ENCODE peak calls at places on chromosomes 13 and 19, in ten cellular contexts. One of them, this sample, is unnamed.

GRCh38 chr13:102402292-102402691 is 444 bp upstream of the FGF14 start:
- DNase-seq in mammary epithelial cell: no peak
- DNase-seq in transverse colon: peak; percentile 12
- DNase-seq in lung: no peak
- DNase-seq in kidney: peak; percentile 64
- DNase-seq in A549: no peak
- DNase-seq in choroid plexus epithelial cell: peak; percentile 41
- DNase-seq in psoas muscle: peak; percentile 25
- DNase-seq in Caco-2: no peak
- DNase-seq in cardiac fibroblast: no peak
- DNase-seq in this sample: no peak

GRCh38 chr19:49422407-49423277 is 599 bp downstream of the PTH2 start:
- DNase-seq in mammary epithelial cell: peak; percentile 45
- DNase-seq in psoas muscle: peak; percentile 56
- DNase-seq in transverse colon: no peak
- DNase-seq in A549: peak; percentile 89
- DNase-seq in lung: no peak
- DNase-seq in kidney: no peak
- DNase-seq in choroid plexus epithelial cell: peak; percentile 20
- DNase-seq in Caco-2: no peak
- DNase-seq in cardiac fibroblast: peak; percentile 50
- DNase-seq in this sample: no peak

GRCh38 chr19:30317403-30317802 is 54.8 kb upstream of the ZNF536 start:
- DNase-seq in mammary epithelial cell: no peak
- DNase-seq in cardiac fibroblast: no peak
- DNase-seq in A549: no peak
- DNase-seq in psoas muscle: no peak
- DNase-seq in kidney: peak; percentile 59
- DNase-seq in Caco-2: no peak
- DNase-seq in choroid plexus epithelial cell: no peak
- DNase-seq in lung: no peak
- DNase-seq in transverse colon: no peak
- DNase-seq in this sample: no peak

GRCh38 chr13:32548837-32549236 is 10.2 kb upstream of the N4BP2L2 start:
- DNase-seq in lung: no peak
- DNase-seq in kidney: no peak
- DNase-seq in psoas muscle: no peak
- DNase-seq in transverse colon: no peak
- DNase-seq in A549: no peak
- DNase-seq in choroid plexus epithelial cell: peak; percentile 77
- DNase-seq in mammary epithelial cell: no peak
- DNase-seq in cardiac fibroblast: peak; percentile 59
- DNase-seq in Caco-2: no peak
- DNase-seq in this sample: no peak

GRCh38 chr13:29978211-29978610 is 127.8 kb upstream of the UBL3 start:
- DNase-seq in Caco-2: no peak
- DNase-seq in kidney: no peak
- DNase-seq in cardiac fibroblast: peak; percentile 23
- DNase-seq in lung: no peak
- DNase-seq in choroid plexus epithelial cell: no peak
- DNase-seq in A549: no peak
- DNase-seq in mammary epithelial cell: peak; percentile 52
- DNase-seq in transverse colon: no peak
- DNase-seq in psoas muscle: no peak
- DNase-seq in this sample: no peak

GRCh38 chr19:49820125-49820524 is 2.0 kb downstream of the MED25 start:
- DNase-seq in A549: no peak
- DNase-seq in cardiac fibroblast: no peak
- DNase-seq in Caco-2: no peak
- DNase-seq in choroid plexus epithelial cell: no peak
- DNase-seq in psoas muscle: no peak
- DNase-seq in lung: no peak
- DNase-seq in transverse colon: no peak
- DNase-seq in mammary epithelial cell: no peak
- DNase-seq in kidney: no peak
- DNase-seq in this sample: no peak

GRCh38 chr13:21696865-21697448 is 26.1 kb downstream of the FGF9 start:
- DNase-seq in mammary epithelial cell: no peak
- DNase-seq in psoas muscle: no peak
- DNase-seq in A549: no peak
- DNase-seq in Caco-2: no peak
- DNase-seq in kidney: no peak
- DNase-seq in cardiac fibroblast: no peak
- DNase-seq in choroid plexus epithelial cell: no peak
- DNase-seq in transverse colon: no peak
- DNase-seq in lung: no peak
- DNase-seq in this sample: no peak

GRCh38 chr13:113577881-113578435 is 6.6 kb upstream of the TFDP1 start:
- DNase-seq in kidney: no peak
- DNase-seq in choroid plexus epithelial cell: no peak
- DNase-seq in A549: no peak
- DNase-seq in lung: no peak
- DNase-seq in transverse colon: no peak
- DNase-seq in mammary epithelial cell: no peak
- DNase-seq in cardiac fibroblast: no peak
- DNase-seq in Caco-2: peak; percentile 6
- DNase-seq in psoas muscle: no peak
- DNase-seq in this sample: no peak

GRCh38 chr13:25847145-25847544 is 204.7 kb downstream of the SHISA2 start:
- DNase-seq in choroid plexus epithelial cell: no peak
- DNase-seq in transverse colon: no peak
- DNase-seq in mammary epithelial cell: no peak
- DNase-seq in kidney: no peak
- DNase-seq in A549: no peak
- DNase-seq in cardiac fibroblast: no peak
- DNase-seq in lung: no peak
- DNase-seq in psoas muscle: no peak
- DNase-seq in Caco-2: no peak
- DNase-seq in this sample: no peak

GRCh38 chr13:113786262-113786841 is 27.3 kb downstream of the TMEM255B start:
- DNase-seq in A549: no peak
- DNase-seq in lung: no peak
- DNase-seq in cardiac fibroblast: peak; percentile 73
- DNase-seq in kidney: no peak
- DNase-seq in choroid plexus epithelial cell: peak; percentile 29
- DNase-seq in Caco-2: no peak
- DNase-seq in transverse colon: no peak
- DNase-seq in psoas muscle: no peak
- DNase-seq in mammary epithelial cell: no peak
- DNase-seq in this sample: no peak

GRCh38 chr13:110390572-110390971 is 83.5 kb downstream of the COL4A2 start:
- DNase-seq in cardiac fibroblast: peak; percentile 97
- DNase-seq in choroid plexus epithelial cell: peak; percentile 90
- DNase-seq in mammary epithelial cell: peak; percentile 35
- DNase-seq in lung: no peak
- DNase-seq in kidney: no peak
- DNase-seq in transverse colon: no peak
- DNase-seq in A549: no peak
- DNase-seq in Caco-2: no peak
- DNase-seq in psoas muscle: no peak
- DNase-seq in this sample: no peak

GRCh38 chr13:30340367-30341184 is 33.2 kb upstream of the KATNAL1 start:
- DNase-seq in kidney: peak; percentile 93
- DNase-seq in choroid plexus epithelial cell: peak; percentile 82
- DNase-seq in A549: no peak
- DNase-seq in cardiac fibroblast: peak; percentile 87
- DNase-seq in psoas muscle: peak; percentile 78
- DNase-seq in transverse colon: peak; percentile 45
- DNase-seq in mammary epithelial cell: peak; percentile 63
- DNase-seq in lung: peak; percentile 35
- DNase-seq in Caco-2: no peak
- DNase-seq in this sample: no peak

GRCh38 chr19:54653181-54653809 is 9.5 kb upstream of the LILRB4 start:
- DNase-seq in transverse colon: no peak
- DNase-seq in A549: peak; percentile 52
- DNase-seq in mammary epithelial cell: no peak
- DNase-seq in cardiac fibroblast: peak; percentile 50
- DNase-seq in choroid plexus epithelial cell: peak; percentile 52
- DNase-seq in Caco-2: no peak
- DNase-seq in psoas muscle: no peak
- DNase-seq in kidney: no peak
- DNase-seq in lung: no peak
- DNase-seq in this sample: peak; percentile 22

GRCh38 chr19:35262101-35262761 is 6.5 kb upstream of the USF2 start:
- DNase-seq in cardiac fibroblast: no peak
- DNase-seq in psoas muscle: no peak
- DNase-seq in Caco-2: peak; percentile 33
- DNase-seq in lung: no peak
- DNase-seq in choroid plexus epithelial cell: no peak
- DNase-seq in transverse colon: peak; percentile 6
- DNase-seq in A549: no peak
- DNase-seq in kidney: peak; percentile 72
- DNase-seq in mammary epithelial cell: no peak
- DNase-seq in this sample: no peak

GRCh38 chr19:38263696-38264485 is 482 bp upstream of the SPINT2 start:
- DNase-seq in kidney: peak; percentile 96
- DNase-seq in transverse colon: peak; percentile 96
- DNase-seq in lung: peak; percentile 91
- DNase-seq in A549: peak; percentile 87
- DNase-seq in psoas muscle: no peak
- DNase-seq in choroid plexus epithelial cell: peak; percentile 44
- DNase-seq in Caco-2: peak; percentile 98
- DNase-seq in cardiac fibroblast: peak; percentile 49
- DNase-seq in mammary epithelial cell: peak; percentile 95
- DNase-seq in this sample: no peak

GRCh38 chr13:79796116-79796515 is 315.2 kb downstream of the NDFIP2 start:
- DNase-seq in choroid plexus epithelial cell: no peak
- DNase-seq in cardiac fibroblast: no peak
- DNase-seq in A549: no peak
- DNase-seq in lung: no peak
- DNase-seq in psoas muscle: no peak
- DNase-seq in mammary epithelial cell: no peak
- DNase-seq in transverse colon: no peak
- DNase-seq in Caco-2: no peak
- DNase-seq in kidney: no peak
- DNase-seq in this sample: no peak

GRCh38 chr19:35782589-35782988 is 7.2 kb downstream of the ARHGAP33 start:
- DNase-seq in mammary epithelial cell: no peak
- DNase-seq in Caco-2: no peak
- DNase-seq in choroid plexus epithelial cell: no peak
- DNase-seq in transverse colon: no peak
- DNase-seq in lung: no peak
- DNase-seq in psoas muscle: no peak
- DNase-seq in cardiac fibroblast: no peak
- DNase-seq in kidney: no peak
- DNase-seq in A549: no peak
- DNase-seq in this sample: no peak

GRCh38 chr13:26230703-26231102 is 8.6 kb upstream of the RNF6 start:
- DNase-seq in choroid plexus epithelial cell: no peak
- DNase-seq in cardiac fibroblast: no peak
- DNase-seq in psoas muscle: no peak
- DNase-seq in transverse colon: no peak
- DNase-seq in lung: no peak
- DNase-seq in A549: no peak
- DNase-seq in mammary epithelial cell: no peak
- DNase-seq in Caco-2: no peak
- DNase-seq in kidney: no peak
- DNase-seq in this sample: no peak

GRCh38 chr19:57106646-57107235 is 13.0 kb upstream of the USP29 start:
- DNase-seq in choroid plexus epithelial cell: no peak
- DNase-seq in cardiac fibroblast: no peak
- DNase-seq in A549: no peak
- DNase-seq in Caco-2: no peak
- DNase-seq in transverse colon: no peak
- DNase-seq in psoas muscle: no peak
- DNase-seq in mammary epithelial cell: no peak
- DNase-seq in lung: no peak
- DNase-seq in kidney: no peak
- DNase-seq in this sample: no peak
- TF ChIP-seq CTCF in choroid plexus epithelial cell: no peak
- TF ChIP-seq CTCF in cardiac fibroblast: no peak
- TF ChIP-seq CTCF in A549: no peak
- TF ChIP-seq CTCF in Caco-2: no peak
- TF ChIP-seq CTCF in transverse colon: no peak
- TF ChIP-seq CTCF in psoas muscle: no peak
- TF ChIP-seq CTCF in mammary epithelial cell: no peak
- TF ChIP-seq CTCF in lung: no peak
- TF ChIP-seq CTCF in kidney: no peak
- TF ChIP-seq CTCF in this sample: no peak

GRCh38 chr13:75365724-75366173 is 116.2 kb downstream of the TBC1D4 start:
- DNase-seq in mammary epithelial cell: peak; percentile 94
- DNase-seq in lung: no peak
- DNase-seq in transverse colon: no peak
- DNase-seq in A549: peak; percentile 21
- DNase-seq in psoas muscle: no peak
- DNase-seq in choroid plexus epithelial cell: peak; percentile 72
- DNase-seq in cardiac fibroblast: peak; percentile 96
- DNase-seq in Caco-2: no peak
- DNase-seq in kidney: no peak
- DNase-seq in this sample: no peak
- H3K4me3 ChIP-seq in mammary epithelial cell: no peak overlapping the region
- H3K4me3 ChIP-seq in lung: no peak overlapping the region
- H3K4me3 ChIP-seq in transverse colon: no peak overlapping the region
- H3K4me3 ChIP-seq in A549: no peak overlapping the region
- H3K4me3 ChIP-seq in psoas muscle: peak overlapping the region; percentile 51
- H3K4me3 ChIP-seq in choroid plexus epithelial cell: no peak overlapping the region
- H3K4me3 ChIP-seq in cardiac fibroblast: peak overlapping the region; percentile 37
- H3K4me3 ChIP-seq in Caco-2: no peak overlapping the region
- H3K4me3 ChIP-seq in kidney: peak overlapping the region; percentile 14
- H3K4me3 ChIP-seq in this sample: no peak overlapping the region

DNA sequence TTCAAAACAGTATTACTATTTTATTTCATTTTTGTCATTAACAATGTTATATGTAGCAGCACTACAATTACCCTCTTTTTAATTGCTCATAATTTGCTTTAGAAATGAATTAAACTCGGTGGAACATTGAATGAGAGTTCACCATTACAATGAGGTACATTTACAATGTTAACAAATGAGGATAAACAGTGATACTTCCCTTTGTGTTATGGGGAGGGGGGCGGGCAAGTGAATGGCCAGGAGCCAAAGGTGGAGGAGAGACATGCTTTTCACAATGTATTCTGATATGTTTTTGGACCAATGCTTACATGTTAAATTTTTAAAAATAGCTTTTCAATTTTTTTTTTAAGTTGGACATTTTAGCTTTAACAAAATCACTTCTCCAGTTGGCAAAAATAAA is 34.2 kb downstream of the NALCN start:
- DNase-seq in transverse colon: no peak
- DNase-seq in psoas muscle: no peak
- DNase-seq in mammary epithelial cell: no peak
- DNase-seq in A549: no peak
- DNase-seq in kidney: no peak
- DNase-seq in lung: no peak
- DNase-seq in Caco-2: no peak
- DNase-seq in cardiac fibroblast: no peak
- DNase-seq in choroid plexus epithelial cell: no peak
- DNase-seq in this sample: no peak
- TF ChIP-seq CTCF in transverse colon: no peak
- TF ChIP-seq CTCF in psoas muscle: no peak
- TF ChIP-seq CTCF in mammary epithelial cell: no peak
- TF ChIP-seq CTCF in A549: no peak
- TF ChIP-seq CTCF in kidney: no peak
- TF ChIP-seq CTCF in lung: no peak
- TF ChIP-seq CTCF in Caco-2: no peak
- TF ChIP-seq CTCF in cardiac fibroblast: no peak
- TF ChIP-seq CTCF in choroid plexus epithelial cell: no peak
- TF ChIP-seq CTCF in this sample: no peak

DNA sequence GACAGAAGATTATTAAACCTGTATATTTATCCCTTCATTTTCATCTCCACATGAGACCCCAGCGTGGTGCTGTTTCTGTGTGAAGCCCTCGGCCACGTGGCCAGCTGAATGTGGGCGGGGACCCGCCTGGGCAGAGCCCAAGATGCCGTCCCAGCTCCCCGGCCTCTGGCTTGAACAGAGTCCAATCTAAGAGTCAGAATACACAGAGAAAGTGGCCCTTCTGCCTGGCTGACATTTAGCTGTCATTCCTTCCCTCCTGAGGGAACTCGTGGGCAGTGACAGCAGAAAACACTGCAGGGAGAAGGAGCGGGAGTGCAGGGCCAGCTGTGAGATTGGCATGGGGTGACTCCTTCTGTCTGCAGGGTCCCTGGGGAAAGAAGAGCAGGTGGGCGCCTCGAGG is 35.0 kb upstream of the UQCRFS1 start:
- DNase-seq in cardiac fibroblast: no peak
- DNase-seq in Caco-2: no peak
- DNase-seq in psoas muscle: no peak
- DNase-seq in transverse colon: no peak
- DNase-seq in choroid plexus epithelial cell: no peak
- DNase-seq in A549: no peak
- DNase-seq in kidney: no peak
- DNase-seq in lung: no peak
- DNase-seq in mammary epithelial cell: no peak
- DNase-seq in this sample: no peak
- H3K4me3 ChIP-seq in cardiac fibroblast: no peak overlapping the region
- H3K4me3 ChIP-seq in Caco-2: no peak overlapping the region
- H3K4me3 ChIP-seq in psoas muscle: peak overlapping the region; percentile 15
- H3K4me3 ChIP-seq in transverse colon: no peak overlapping the region
- H3K4me3 ChIP-seq in choroid plexus epithelial cell: no peak overlapping the region
- H3K4me3 ChIP-seq in A549: no peak overlapping the region
- H3K4me3 ChIP-seq in kidney: no peak overlapping the region
- H3K4me3 ChIP-seq in lung: no peak overlapping the region
- H3K4me3 ChIP-seq in mammary epithelial cell: no peak overlapping the region
- H3K4me3 ChIP-seq in this sample: no peak overlapping the region